ENCODE peak calls at places on chromosome 20, in seven cellular contexts. One of them, this sample, is unnamed.

GRCh38 chr20:48965189-48965910 is 43.8 kb downstream of the ARFGEF2 start:
- DNase-seq in nephron progenitor cell: no peak
- DNase-seq in coronary artery: no peak
- DNase-seq in PC-3: no peak
- DNase-seq in Panc1: no peak
- DNase-seq in GM13976: no peak
- DNase-seq in brain microvascular endothelial cell: no peak
- DNase-seq in this sample: no peak

GRCh38 chr20:63241272-63241671 is 5.6 kb downstream of the BIRC7 start:
- DNase-seq in PC-3: no peak
- DNase-seq in brain microvascular endothelial cell: no peak
- DNase-seq in nephron progenitor cell: no peak
- DNase-seq in Panc1: no peak
- DNase-seq in coronary artery: no peak
- DNase-seq in GM13976: no peak
- DNase-seq in this sample: no peak

GRCh38 chr20:23320317-23320716 is 30.3 kb upstream of the NXT1 start:
- DNase-seq in coronary artery: no peak
- DNase-seq in brain microvascular endothelial cell: peak; percentile 25
- DNase-seq in nephron progenitor cell: no peak
- DNase-seq in GM13976: no peak
- DNase-seq in Panc1: no peak
- DNase-seq in PC-3: peak; percentile 64
- DNase-seq in this sample: no peak

GRCh38 chr20:36720510-36720909 is 25.4 kb downstream of the NDRG3 start:
- DNase-seq in brain microvascular endothelial cell: no peak
- DNase-seq in coronary artery: no peak
- DNase-seq in nephron progenitor cell: no peak
- DNase-seq in PC-3: no peak
- DNase-seq in Panc1: no peak
- DNase-seq in GM13976: no peak
- DNase-seq in this sample: no peak

GRCh38 chr20:4150095-4150492 is 134.7 kb upstream of the RNF24 start:
- DNase-seq in PC-3: peak; percentile 41
- DNase-seq in brain microvascular endothelial cell: peak; percentile 28
- DNase-seq in coronary artery: no peak
- DNase-seq in Panc1: no peak
- DNase-seq in GM13976: no peak
- DNase-seq in nephron progenitor cell: no peak
- DNase-seq in this sample: no peak

GRCh38 chr20:47438464-47439381 is 63.0 kb upstream of the NCOA3 start:
- DNase-seq in GM13976: peak; percentile 79
- DNase-seq in nephron progenitor cell: no peak
- DNase-seq in coronary artery: no peak
- DNase-seq in PC-3: peak; percentile 80
- DNase-seq in brain microvascular endothelial cell: no peak
- DNase-seq in Panc1: no peak
- DNase-seq in this sample: peak; percentile 61

GRCh38 chr20:15241696-15242095 is 904.3 kb upstream of the FLRT3 start:
- DNase-seq in brain microvascular endothelial cell: no peak
- DNase-seq in PC-3: no peak
- DNase-seq in GM13976: no peak
- DNase-seq in nephron progenitor cell: no peak
- DNase-seq in Panc1: no peak
- DNase-seq in coronary artery: no peak
- DNase-seq in this sample: no peak

GRCh38 chr20:8431538-8432434 is 299.7 kb downstream of the PLCB1 start:
- DNase-seq in coronary artery: no peak
- DNase-seq in nephron progenitor cell: no peak
- DNase-seq in GM13976: no peak
- DNase-seq in Panc1: no peak
- DNase-seq in brain microvascular endothelial cell: no peak
- DNase-seq in PC-3: no peak
- DNase-seq in this sample: no peak

GRCh38 chr20:34564810-34565209 is 6.3 kb downstream of the MAP1LC3A start:
- DNase-seq in GM13976: no peak
- DNase-seq in nephron progenitor cell: no peak
- DNase-seq in coronary artery: no peak
- DNase-seq in PC-3: no peak
- DNase-seq in brain microvascular endothelial cell: no peak
- DNase-seq in Panc1: no peak
- DNase-seq in this sample: no peak

GRCh38 chr20:56665806-56666205 is 36.7 kb downstream of the TFAP2C start:
- DNase-seq in PC-3: no peak
- DNase-seq in brain microvascular endothelial cell: no peak
- DNase-seq in coronary artery: no peak
- DNase-seq in GM13976: no peak
- DNase-seq in Panc1: no peak
- DNase-seq in nephron progenitor cell: no peak
- DNase-seq in this sample: no peak

GRCh38 chr20:11229772-11230171 is 556.0 kb upstream of the JAG1 start:
- DNase-seq in coronary artery: peak; percentile 93
- DNase-seq in GM13976: no peak
- DNase-seq in brain microvascular endothelial cell: peak; percentile 99
- DNase-seq in Panc1: peak; percentile 24
- DNase-seq in nephron progenitor cell: no peak
- DNase-seq in PC-3: peak; percentile 82
- DNase-seq in this sample: no peak

GRCh38 chr20:34190679-34191090 is 50.5 kb upstream of the ASIP start:
- DNase-seq in brain microvascular endothelial cell: peak; percentile 78
- DNase-seq in nephron progenitor cell: peak; percentile 71
- DNase-seq in GM13976: peak; percentile 75
- DNase-seq in Panc1: peak; percentile 38
- DNase-seq in PC-3: peak; percentile 84
- DNase-seq in coronary artery: no peak
- DNase-seq in this sample: peak; percentile 67

GRCh38 chr20:4289875-4290274 is 274.5 kb upstream of the RNF24 start:
- DNase-seq in GM13976: no peak
- DNase-seq in PC-3: peak; percentile 6
- DNase-seq in nephron progenitor cell: no peak
- DNase-seq in brain microvascular endothelial cell: no peak
- DNase-seq in coronary artery: no peak
- DNase-seq in Panc1: no peak
- DNase-seq in this sample: no peak

GRCh38 chr20:59010321-59010994 is 3.4 kb upstream of the CTSZ start:
- DNase-seq in nephron progenitor cell: no peak
- DNase-seq in GM13976: no peak
- DNase-seq in brain microvascular endothelial cell: no peak
- DNase-seq in coronary artery: no peak
- DNase-seq in Panc1: no peak
- DNase-seq in PC-3: peak; percentile 38
- DNase-seq in this sample: no peak

GRCh38 chr20:56391596-56392281 is at the start of gene AURKA:
- DNase-seq in coronary artery: no peak
- DNase-seq in Panc1: no peak
- DNase-seq in PC-3: no peak
- DNase-seq in GM13976: no peak
- DNase-seq in nephron progenitor cell: peak; percentile 3
- DNase-seq in brain microvascular endothelial cell: no peak
- DNase-seq in this sample: no peak

GRCh38 chr20:32560989-32561830 is 23.9 kb downstream of the NOL4L start:
- DNase-seq in Panc1: no peak
- DNase-seq in brain microvascular endothelial cell: no peak
- DNase-seq in GM13976: no peak
- DNase-seq in nephron progenitor cell: peak; percentile 41
- DNase-seq in PC-3: no peak
- DNase-seq in coronary artery: no peak
- DNase-seq in this sample: no peak

GRCh38 chr20:47055699-47056369 is 161.2 kb downstream of the EYA2 start:
- DNase-seq in brain microvascular endothelial cell: no peak
- DNase-seq in nephron progenitor cell: no peak
- DNase-seq in PC-3: no peak
- DNase-seq in Panc1: no peak
- DNase-seq in coronary artery: peak; percentile 17
- DNase-seq in GM13976: no peak
- DNase-seq in this sample: no peak

GRCh38 chr20:49245921-49246740 is 26.9 kb downstream of the DDX27 start:
- DNase-seq in nephron progenitor cell: no peak
- DNase-seq in coronary artery: no peak
- DNase-seq in PC-3: peak; percentile 70
- DNase-seq in brain microvascular endothelial cell: peak; percentile 39
- DNase-seq in Panc1: peak; percentile 42
- DNase-seq in GM13976: peak; percentile 72
- DNase-seq in this sample: peak; percentile 52

GRCh38 chr20:34580588-34580940 is 22.0 kb downstream of the MAP1LC3A start:
- DNase-seq in PC-3: no peak
- DNase-seq in Panc1: no peak
- DNase-seq in nephron progenitor cell: no peak
- DNase-seq in coronary artery: peak; percentile 52
- DNase-seq in GM13976: no peak
- DNase-seq in brain microvascular endothelial cell: no peak
- DNase-seq in this sample: no peak

GRCh38 chr20:6711950-6712634 is 55.4 kb upstream of the BMP2 start:
- DNase-seq in PC-3: peak; percentile 60
- DNase-seq in Panc1: no peak
- DNase-seq in coronary artery: no peak
- DNase-seq in GM13976: no peak
- DNase-seq in nephron progenitor cell: no peak
- DNase-seq in brain microvascular endothelial cell: no peak
- DNase-seq in this sample: no peak

GRCh38 chr20:2358006-2358405 is 22.7 kb upstream of the TGM6 start:
- DNase-seq in nephron progenitor cell: no peak
- DNase-seq in PC-3: peak; percentile 19
- DNase-seq in Panc1: no peak
- DNase-seq in coronary artery: no peak
- DNase-seq in brain microvascular endothelial cell: no peak
- DNase-seq in GM13976: no peak
- DNase-seq in this sample: no peak

GRCh38 chr20:4067600-4068261 is 52.4 kb upstream of the RNF24 start:
- DNase-seq in brain microvascular endothelial cell: peak; percentile 68
- DNase-seq in PC-3: peak; percentile 88
- DNase-seq in Panc1: no peak
- DNase-seq in coronary artery: peak; percentile 63
- DNase-seq in GM13976: no peak
- DNase-seq in nephron progenitor cell: no peak
- DNase-seq in this sample: no peak

GRCh38 chr20:37524859-37525708 is 2.6 kb downstream of the BLCAP start:
- DNase-seq in GM13976: no peak
- DNase-seq in brain microvascular endothelial cell: no peak
- DNase-seq in nephron progenitor cell: no peak
- DNase-seq in coronary artery: no peak
- DNase-seq in Panc1: no peak
- DNase-seq in PC-3: peak; percentile 74
- DNase-seq in this sample: no peak

GRCh38 chr20:8218861-8219260 is 86.8 kb downstream of the PLCB1 start:
- DNase-seq in GM13976: no peak
- DNase-seq in Panc1: no peak
- DNase-seq in brain microvascular endothelial cell: peak; percentile 64
- DNase-seq in PC-3: peak; percentile 8
- DNase-seq in coronary artery: no peak
- DNase-seq in nephron progenitor cell: no peak
- DNase-seq in this sample: no peak

GRCh38 chr20:2749343-2749950 is 51.0 kb downstream of the CPXM1 start:
- DNase-seq in Panc1: no peak
- DNase-seq in coronary artery: peak; percentile 71
- DNase-seq in PC-3: no peak
- DNase-seq in GM13976: no peak
- DNase-seq in nephron progenitor cell: no peak
- DNase-seq in brain microvascular endothelial cell: no peak
- DNase-seq in this sample: no peak

GRCh38 chr20:51752343-51752951 is 15.7 kb downstream of the ATP9A start:
- DNase-seq in brain microvascular endothelial cell: peak; percentile 55
- DNase-seq in Panc1: peak; percentile 85
- DNase-seq in coronary artery: no peak
- DNase-seq in nephron progenitor cell: no peak
- DNase-seq in GM13976: no peak
- DNase-seq in PC-3: peak; percentile 97
- DNase-seq in this sample: no peak

GRCh38 chr20:9550283-9550682 is 35.9 kb downstream of the LAMP5 start:
- DNase-seq in brain microvascular endothelial cell: no peak
- DNase-seq in coronary artery: no peak
- DNase-seq in nephron progenitor cell: no peak
- DNase-seq in GM13976: no peak
- DNase-seq in Panc1: no peak
- DNase-seq in PC-3: no peak
- DNase-seq in this sample: no peak

GRCh38 chr20:26135325-26136110 is 438.9 kb upstream of the ZNF337 start:
- DNase-seq in GM13976: no peak
- DNase-seq in PC-3: no peak
- DNase-seq in Panc1: no peak
- DNase-seq in brain microvascular endothelial cell: no peak
- DNase-seq in coronary artery: no peak
- DNase-seq in nephron progenitor cell: no peak
- DNase-seq in this sample: no peak

GRCh38 chr20:50251992-50252491 is 61.4 kb downstream of the CEBPB start:
- DNase-seq in coronary artery: no peak
- DNase-seq in Panc1: no peak
- DNase-seq in nephron progenitor cell: no peak
- DNase-seq in GM13976: no peak
- DNase-seq in PC-3: peak; percentile 48
- DNase-seq in brain microvascular endothelial cell: peak; percentile 24
- DNase-seq in this sample: no peak

GRCh38 chr20:52959125-52959524 is 13.0 kb upstream of the TSHZ2 start:
- DNase-seq in PC-3: no peak
- DNase-seq in Panc1: no peak
- DNase-seq in coronary artery: no peak
- DNase-seq in brain microvascular endothelial cell: no peak
- DNase-seq in GM13976: no peak
- DNase-seq in nephron progenitor cell: peak; percentile 48
- DNase-seq in this sample: no peak
- TF ChIP-seq CTCF in PC-3: peak; percentile 20
- TF ChIP-seq CTCF in Panc1: peak; percentile 12
- TF ChIP-seq CTCF in coronary artery: no peak
- TF ChIP-seq CTCF in brain microvascular endothelial cell: peak; percentile 11
- TF ChIP-seq CTCF in GM13976: no peak
- TF ChIP-seq CTCF in nephron progenitor cell: no peak
- TF ChIP-seq CTCF in this sample: no peak

GRCh38 chr20:38864662-38865061 is 59.2 kb downstream of the PPP1R16B start:
- DNase-seq in PC-3: no peak
- DNase-seq in brain microvascular endothelial cell: no peak
- DNase-seq in GM13976: no peak
- DNase-seq in nephron progenitor cell: no peak
- DNase-seq in coronary artery: peak; percentile 47
- DNase-seq in Panc1: no peak
- DNase-seq in this sample: no peak
- TF ChIP-seq CTCF in PC-3: no peak
- TF ChIP-seq CTCF in brain microvascular endothelial cell: no peak
- TF ChIP-seq CTCF in GM13976: no peak
- TF ChIP-seq CTCF in nephron progenitor cell: no peak
- TF ChIP-seq CTCF in coronary artery: no peak
- TF ChIP-seq CTCF in Panc1: no peak
- TF ChIP-seq CTCF in this sample: no peak

DNA sequence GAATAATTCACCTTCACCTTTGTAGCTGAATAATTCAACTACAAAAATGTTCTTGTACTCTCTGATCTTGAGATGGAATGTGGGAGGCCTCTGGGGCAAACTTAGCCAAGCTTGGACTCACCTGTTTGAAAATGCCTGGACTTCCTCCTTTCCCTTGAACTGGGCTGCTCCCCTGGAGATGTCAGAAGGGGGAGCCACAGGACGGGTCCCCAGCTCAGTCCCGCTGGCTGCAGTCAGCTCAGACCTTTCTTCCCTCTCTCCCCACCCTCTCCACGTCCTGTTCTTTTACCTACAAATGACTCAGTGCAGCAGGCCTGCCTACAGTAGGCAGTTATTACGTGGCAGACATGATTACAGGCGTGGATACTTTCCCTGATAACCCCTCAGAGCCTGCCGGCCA is 131.5 kb upstream of the RALGAPA2 start:
- DNase-seq in GM13976: no peak
- DNase-seq in nephron progenitor cell: no peak
- DNase-seq in Panc1: no peak
- DNase-seq in PC-3: peak; percentile 42
- DNase-seq in coronary artery: no peak
- DNase-seq in brain microvascular endothelial cell: no peak
- DNase-seq in this sample: no peak
- TF ChIP-seq CTCF in GM13976: no peak
- TF ChIP-seq CTCF in nephron progenitor cell: no peak
- TF ChIP-seq CTCF in Panc1: no peak
- TF ChIP-seq CTCF in PC-3: peak; percentile 25
- TF ChIP-seq CTCF in coronary artery: no peak
- TF ChIP-seq CTCF in brain microvascular endothelial cell: no peak
- TF ChIP-seq CTCF in this sample: peak; percentile 1

GRCh38 chr20:22248052-22248667 is 336.2 kb downstream of the FOXA2 start:
- DNase-seq in nephron progenitor cell: peak; percentile 41
- DNase-seq in coronary artery: no peak
- DNase-seq in GM13976: peak; percentile 18
- DNase-seq in brain microvascular endothelial cell: peak; percentile 3
- DNase-seq in PC-3: peak; percentile 43
- DNase-seq in Panc1: no peak
- DNase-seq in this sample: no peak
- TF ChIP-seq CTCF in nephron progenitor cell: peak; percentile 73
- TF ChIP-seq CTCF in coronary artery: no peak
- TF ChIP-seq CTCF in GM13976: peak; percentile 29
- TF ChIP-seq CTCF in brain microvascular endothelial cell: no peak
- TF ChIP-seq CTCF in PC-3: peak; percentile 75
- TF ChIP-seq CTCF in Panc1: peak; percentile 82
- TF ChIP-seq CTCF in this sample: peak; percentile 60